ENCODE peak calls at places on chromosomes 5 and 9, in seven cellular contexts. B, F, D, V, G, O and J are unnamed samples.

GRCh38 chr5:127936439-127936972 is 147.1 kb upstream of the SLC12A2 start:
- DNase-seq in B (no peak), F (no peak), D (no peak), V (no peak), G (no peak), O (no peak), J (no peak)

GRCh38 chr9:69527454-69527853 is 144.7 kb downstream of the APBA1 start:
- DNase-seq in B (no peak), F (no peak), D (no peak), V (no peak), G (no peak), O (no peak), J (no peak)

GRCh38 chr9:113299800-113300292 is 3.3 kb downstream of the RNF183 start:
- DNase-seq in B (no peak), F (peak; percentile 53), D (peak; percentile 32), V (peak; percentile 26), G (no peak), O (no peak), J (no peak)

GRCh38 chr5:149917073-149917676 is 27.4 kb downstream of the PDE6A start:
- DNase-seq in B (no peak), F (no peak), D (peak; percentile 59), V (peak; percentile 57), G (no peak), O (no peak), J (no peak)

GRCh38 chr5:143033535-143034260 is 263.5 kb downstream of the ARHGAP26 start:
- DNase-seq in B (peak; percentile 80), F (no peak), D (peak; percentile 92), V (peak; percentile 92), G (peak; percentile 84), O (no peak), J (no peak)

GRCh38 chr5:95808686-95809413 is 13.7 kb downstream of the GLRX start:
- DNase-seq in B (peak; percentile 67), F (peak; percentile 98), D (no peak), V (peak; percentile 90), G (peak; percentile 46), O (peak; percentile 87), J (no peak)

GRCh38 chr5:127088226-127088625 is 14.9 kb upstream of the C5orf63 start:
- DNase-seq in B (no peak), F (peak; percentile 39), D (peak; percentile 99), V (peak; percentile 98), G (peak; percentile 98), O (no peak), J (no peak)

GRCh38 chr9:31542384-31543055 is 841.9 kb upstream of the ACO1 start:
- DNase-seq in B (no peak), F (peak; percentile 85), D (peak; percentile 76), V (peak; percentile 48), G (no peak), O (no peak), J (no peak)

GRCh38 chr5:2797160-2797559 is 45.7 kb upstream of the IRX2 start:
- DNase-seq in B (no peak), F (no peak), D (no peak), V (no peak), G (no peak), O (peak; percentile 49), J (no peak)

GRCh38 chr5:146089287-146089686 is 16.1 kb downstream of the PLAC8L1 start:
- DNase-seq in B (no peak), F (no peak), D (no peak), V (no peak), G (no peak), O (no peak), J (no peak)

GRCh38 chr5:146088098-146088497 is 17.3 kb downstream of the PLAC8L1 start:
- DNase-seq in B (no peak), F (no peak), D (no peak), V (no peak), G (no peak), O (no peak), J (no peak)

DNA sequence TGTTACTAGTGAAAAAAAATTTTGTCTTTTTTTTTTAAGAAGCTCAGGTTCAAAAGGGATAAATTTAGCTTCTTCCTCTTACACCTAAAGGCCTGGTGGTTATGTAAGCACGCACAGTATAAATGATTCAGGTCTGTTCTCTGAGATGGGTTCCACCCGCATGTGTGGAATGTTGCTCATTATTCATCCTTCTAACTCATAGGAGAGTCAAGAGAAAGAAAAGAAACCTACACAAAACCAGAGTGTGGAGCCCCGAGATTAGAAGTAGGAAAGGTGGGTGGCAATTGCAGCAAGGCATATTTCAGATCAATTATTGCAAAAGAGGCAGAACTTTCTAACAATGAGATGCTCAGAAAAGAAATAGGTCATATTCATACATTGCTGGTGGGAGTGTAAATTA is 13.5 kb downstream of the PLAC8L1 start:
- DNase-seq in B (no peak), F (no peak), D (peak; percentile 20), V (no peak), G (no peak), O (no peak), J (no peak)
- TF ChIP-seq CTCF in B (no peak), F (no peak), D (no peak), V (no peak), G (no peak), O (no peak), J (no peak)

DNA sequence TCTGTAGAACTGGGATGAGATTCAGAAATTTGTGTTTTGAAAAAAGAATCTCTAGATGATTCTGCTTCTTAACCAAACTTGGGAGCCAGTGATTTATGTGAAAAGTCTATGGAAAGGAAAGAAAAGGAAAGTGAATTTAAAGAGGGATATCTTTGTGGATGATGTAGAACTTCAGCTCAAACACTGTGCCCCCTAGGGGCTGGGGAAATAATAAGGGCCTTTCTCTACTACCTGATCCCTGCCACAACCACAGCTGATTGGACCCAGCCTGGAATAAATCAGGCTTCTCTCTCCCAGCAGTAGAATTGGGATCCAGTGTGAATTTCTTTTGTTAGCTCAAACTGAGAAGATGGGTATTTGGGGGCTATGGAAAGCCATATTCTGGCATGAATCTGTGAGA is 155.0 kb downstream of the PRELID2 start:
- DNase-seq in B (no peak), F (no peak), D (peak; percentile 30), V (no peak), G (no peak), O (no peak), J (no peak)
- TF ChIP-seq CTCF in B (peak; percentile 19), F (peak; percentile 41), D (no peak), V (peak; percentile 22), G (no peak), O (no peak), J (peak; percentile 18)

GRCh38 chr9:123370526-123371227 is 14.7 kb downstream of the CRB2 start:
- DNase-seq in B (no peak), F (no peak), D (no peak), V (no peak), G (no peak), O (no peak), J (no peak)

GRCh38 chr9:123368481-123369153 is 12.6 kb downstream of the CRB2 start:
- DNase-seq in B (no peak), F (no peak), D (no peak), V (no peak), G (no peak), O (no peak), J (no peak)

GRCh38 chr9:123368023-123368422 is 12.0 kb downstream of the CRB2 start:
- DNase-seq in B (no peak), F (no peak), D (no peak), V (no peak), G (no peak), O (no peak), J (no peak)

GRCh38 chr9:123370108-123370507 is 14.1 kb downstream of the CRB2 start:
- DNase-seq in B (no peak), F (no peak), D (no peak), V (no peak), G (no peak), O (no peak), J (no peak)

DNA sequence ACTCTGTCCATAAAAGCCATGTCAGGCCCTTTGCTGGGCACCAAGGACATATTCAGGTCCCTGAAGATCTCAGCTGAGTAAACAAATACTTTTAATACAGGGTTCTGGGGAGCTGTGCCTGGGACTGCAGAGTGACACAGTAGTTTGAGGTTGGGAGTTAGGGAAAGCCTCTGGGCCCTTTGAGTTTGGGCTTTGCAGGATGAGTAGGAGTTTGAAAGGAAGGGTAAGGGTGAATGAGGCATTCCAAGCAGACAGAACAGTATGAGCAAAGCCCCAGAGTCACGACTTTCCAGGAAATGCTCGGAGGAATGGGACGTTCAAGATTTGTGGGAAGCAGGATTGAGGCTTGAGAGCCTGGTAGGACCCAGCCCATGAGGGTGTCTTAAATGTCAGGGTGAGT is 13.3 kb downstream of the CRB2 start:
- DNase-seq in B (no peak), F (no peak), D (no peak), V (no peak), G (no peak), O (no peak), J (no peak)
- TF ChIP-seq CTCF in B (no peak), F (no peak), D (no peak), V (no peak), G (no peak), O (no peak), J (no peak)

DNA sequence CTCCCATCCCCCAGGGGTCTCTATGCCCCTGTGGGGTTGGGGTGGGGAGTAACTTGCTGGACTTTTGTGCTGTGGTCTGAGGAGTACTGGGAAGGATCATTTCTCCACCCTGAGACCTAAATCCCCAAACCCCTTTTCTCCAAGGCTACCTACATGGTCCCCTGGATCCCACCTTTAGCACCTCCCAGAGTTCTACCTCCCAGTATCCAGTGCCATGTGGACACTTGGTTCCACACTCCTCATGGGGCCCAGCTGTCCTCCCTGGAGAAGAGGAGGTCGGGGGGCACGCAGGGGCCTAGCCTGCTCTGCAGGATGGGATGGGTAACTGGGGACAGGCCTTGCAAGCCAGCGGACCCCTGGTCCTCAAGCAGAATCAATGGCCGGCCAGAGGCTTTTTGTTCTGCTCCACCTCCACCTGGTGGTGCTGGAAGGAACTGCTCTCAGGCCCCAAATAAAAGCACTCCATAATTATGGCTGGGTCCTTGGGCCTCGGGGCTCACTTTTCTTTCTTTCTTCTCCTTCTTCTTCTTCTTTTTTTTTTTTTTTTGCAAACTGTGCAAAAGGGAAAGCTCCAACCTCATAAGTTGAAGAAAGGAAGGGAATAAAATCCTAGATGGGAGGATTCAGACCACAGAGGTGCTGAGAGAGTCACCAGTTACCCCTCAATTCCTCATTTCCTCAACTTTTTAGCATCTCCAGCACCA is 68.4 kb downstream of the PSD2 start:
- DNase-seq in B (no peak), F (peak; percentile 52), D (peak; percentile 73), V (peak; percentile 64), G (no peak), O (no peak), J (peak; percentile 64)
- TF ChIP-seq CTCF in B (peak; percentile 85), F (peak; percentile 81), D (peak; percentile 93), V (peak; percentile 96), G (peak; percentile 72), O (peak; percentile 86), J (peak; percentile 81)

GRCh38 chr5:72109625-72110024 is 2.4 kb downstream of the MAP1B start:
- DNase-seq in B (no peak), F (peak; percentile 35), D (no peak), V (no peak), G (no peak), O (no peak), J (no peak)
- TF ChIP-seq CTCF in B (no peak), F (no peak), D (no peak), V (peak; percentile 15), G (peak; percentile 26), O (peak; percentile 32), J (no peak)

GRCh38 chr9:137488906-137489305 is 29.8 kb upstream of the NSMF start:
- DNase-seq in B (no peak), F (no peak), D (no peak), V (no peak), G (no peak), O (no peak), J (no peak)
- TF ChIP-seq CTCF in B (no peak), F (no peak), D (no peak), V (no peak), G (no peak), O (no peak), J (no peak)